ENCODE peak calls at places on chromosomes 3 and 15, in six cellular contexts. G, Y, C, U, P and B are unnamed samples.

GRCh38 chr15:101269479-101270223 is 7.6 kb downstream of the SELENOS start:
- DNase-seq in G (no peak), Y (no peak), C (no peak), U (no peak), P (peak; percentile 33), B (no peak)

GRCh38 chr15:30649952-30650929 is 24.3 kb downstream of the ARHGAP11B start:
- DNase-seq in G (no peak), Y (no peak), C (no peak), U (no peak), P (no peak), B (no peak)

GRCh38 chr3:30310251-30310954 is 296.0 kb upstream of the TGFBR2 start:
- DNase-seq in G (no peak), Y (no peak), C (no peak), U (no peak), P (no peak), B (no peak)

GRCh38 chr3:108493862-108494261 is 16.5 kb downstream of the MYH15 start:
- DNase-seq in G (no peak), Y (peak; percentile 33), C (no peak), U (no peak), P (peak; percentile 30), B (no peak)

GRCh38 chr3:187243933-187244564 is 46.8 kb downstream of the RTP1 start:
- DNase-seq in G (no peak), Y (no peak), C (no peak), U (no peak), P (no peak), B (no peak)

GRCh38 chr3:73046195-73046594 is 15.3 kb upstream of the EBLN2 start:
- DNase-seq in G (no peak), Y (no peak), C (no peak), U (no peak), P (no peak), B (no peak)

GRCh38 chr3:9161298-9161697 is 88.1 kb downstream of the SRGAP3 start:
- DNase-seq in G (no peak), Y (no peak), C (no peak), U (no peak), P (no peak), B (no peak)

GRCh38 chr15:21261396-21261964 is 178.8 kb downstream of the POTEB3 start:
- DNase-seq in G (no peak), Y (no peak), C (no peak), U (no peak), P (no peak), B (no peak)

GRCh38 chr15:79101866-79102581 is 11.4 kb upstream of the RASGRF1 start:
- DNase-seq in G (no peak), Y (no peak), C (no peak), U (no peak), P (no peak), B (no peak)

GRCh38 chr15:94196536-94196935 is 34.8 kb upstream of the MCTP2 start:
- DNase-seq in G (no peak), Y (no peak), C (no peak), U (no peak), P (no peak), B (no peak)

GRCh38 chr3:52820741-52821140 is 9.7 kb downstream of the ITIH4 start:
- DNase-seq in G (no peak), Y (peak; percentile 66), C (peak; percentile 24), U (no peak), P (peak; percentile 20), B (no peak)

GRCh38 chr15:76998661-76999285 is 3.8 kb downstream of the PSTPIP1 start:
- DNase-seq in G (no peak), Y (no peak), C (no peak), U (no peak), P (no peak), B (peak; percentile 63)

GRCh38 chr3:42804831-42805821 is 836 bp upstream of the HIGD1A start:
- DNase-seq in G (peak; percentile 62), Y (no peak), C (peak; percentile 35), U (peak; percentile 34), P (peak; percentile 31), B (peak; percentile 7)

GRCh38 chr3:28972921-28973320 is 307.9 kb upstream of the RBMS3 start:
- DNase-seq in G (no peak), Y (no peak), C (no peak), U (no peak), P (no peak), B (no peak)

GRCh38 chr15:51726302-51727073 is 11.0 kb downstream of the LYSMD2 start:
- DNase-seq in G (no peak), Y (no peak), C (peak; percentile 46), U (peak; percentile 46), P (peak; percentile 33), B (no peak)

GRCh38 chr3:44065311-44065710 is 176.4 kb upstream of the TOPAZ1 start:
- DNase-seq in G (peak; percentile 36), Y (no peak), C (no peak), U (no peak), P (peak; percentile 39), B (no peak)

GRCh38 chr3:36679384-36680200 is 84.8 kb downstream of the DCLK3 start:
- DNase-seq in G (no peak), Y (no peak), C (no peak), U (no peak), P (no peak), B (no peak)

GRCh38 chr3:184620101-184620798 is 58.7 kb downstream of the EPHB3 start:
- DNase-seq in G (no peak), Y (no peak), C (no peak), U (no peak), P (no peak), B (no peak)

GRCh38 chr3:159787191-159787590 is 201.4 kb upstream of the IL12A start:
- DNase-seq in G (no peak), Y (no peak), C (no peak), U (no peak), P (peak; percentile 34), B (no peak)

GRCh38 chr15:69997701-69998273 is 99.9 kb downstream of the TLE3 start:
- DNase-seq in G (peak; percentile 57), Y (no peak), C (no peak), U (no peak), P (peak; percentile 87), B (no peak)

GRCh38 chr3:165837058-165837525 is at the start of gene BCHE:
- DNase-seq in G (no peak), Y (no peak), C (peak; percentile 30), U (no peak), P (no peak), B (no peak)

GRCh38 chr3:146247906-146248305 is 3.0 kb downstream of the PLSCR4 start:
- DNase-seq in G (no peak), Y (no peak), C (no peak), U (no peak), P (no peak), B (no peak)
- H3K27ac ChIP-seq in G (no peak overlapping the region), Y (no peak overlapping the region), C (no peak overlapping the region), U (no peak overlapping the region), P (no peak overlapping the region), B (no peak overlapping the region)

GRCh38 chr3:177451277-177451880 is 254.1 kb upstream of the TBL1XR1 start:
- DNase-seq in G (no peak), Y (no peak), C (no peak), U (no peak), P (no peak), B (no peak)

GRCh38 chr3:177453087-177453844 is 256.0 kb upstream of the TBL1XR1 start:
- DNase-seq in G (no peak), Y (no peak), C (no peak), U (no peak), P (no peak), B (no peak)

GRCh38 chr3:177448987-177449975 is 252.0 kb upstream of the TBL1XR1 start:
- DNase-seq in G (no peak), Y (no peak), C (no peak), U (no peak), P (peak; percentile 65), B (peak; percentile 23)

GRCh38 chr3:177452487-177452886 is 255.2 kb upstream of the TBL1XR1 start:
- DNase-seq in G (no peak), Y (no peak), C (no peak), U (no peak), P (no peak), B (no peak)

GRCh38 chr3:177451940-177452484 is 254.7 kb upstream of the TBL1XR1 start:
- DNase-seq in G (no peak), Y (no peak), C (no peak), U (no peak), P (no peak), B (no peak)
- H3K9me3 ChIP-seq in G (no peaks in the 10 kb centered on the region), Y (no peaks in the 10 kb centered on the region), C (peaks cover 5% of the 10 kb centered on the region), U (no peaks in the 10 kb centered on the region), P (no peaks in the 10 kb centered on the region), B (no peaks in the 10 kb centered on the region)

GRCh38 chr15:54559405-54560064 is 581.3 kb downstream of the UNC13C start:
- DNase-seq in G (no peak), Y (no peak), C (no peak), U (no peak), P (no peak), B (no peak)

GRCh38 chr15:54560417-54560816 is 582.2 kb downstream of the UNC13C start:
- DNase-seq in G (no peak), Y (no peak), C (no peak), U (no peak), P (no peak), B (no peak)

GRCh38 chr15:54556231-54556630 is 578.0 kb downstream of the UNC13C start:
- DNase-seq in G (no peak), Y (no peak), C (no peak), U (no peak), P (no peak), B (no peak)
- H3K27ac ChIP-seq in G (no peak overlapping the region), Y (no peak overlapping the region), C (no peak overlapping the region), U (no peak overlapping the region), P (no peak overlapping the region), B (no peak overlapping the region)

DNA sequence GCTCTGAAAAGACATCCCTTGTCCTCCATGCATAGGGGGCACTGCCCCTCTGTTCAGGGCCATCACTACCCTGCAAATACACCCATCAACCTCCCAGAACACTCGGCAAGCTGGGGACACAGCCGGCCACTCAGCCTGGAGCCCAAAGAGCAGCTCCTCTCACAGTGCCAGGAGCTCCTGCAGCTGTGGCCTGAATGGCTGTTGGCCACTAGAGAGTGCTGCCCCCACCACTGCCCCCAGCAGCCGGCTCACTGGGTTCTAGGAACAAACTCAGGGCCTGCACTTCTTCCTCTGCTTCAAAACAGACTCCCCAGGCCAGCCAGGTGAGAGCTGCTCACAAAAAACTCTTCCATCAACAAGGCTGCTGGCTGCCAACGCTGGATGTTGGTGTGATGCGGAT is 90.1 kb downstream of the GABRB3 start:
- DNase-seq in G (no peak), Y (no peak), C (no peak), U (no peak), P (no peak), B (no peak)
- H3K9me3 ChIP-seq in G (no peaks in the 10 kb centered on the region), Y (no peaks in the 10 kb centered on the region), C (no peaks in the 10 kb centered on the region), U (no peaks in the 10 kb centered on the region), P (peaks cover 1% of the 10 kb centered on the region), B (no peaks in the 10 kb centered on the region)

GRCh38 chr3:100002599-100003350 is 111.5 kb downstream of the FILIP1L start:
- DNase-seq in G (peak; percentile 27), Y (peak; percentile 14), C (no peak), U (no peak), P (peak; percentile 95), B (no peak)
- H3K27ac ChIP-seq in G (peak overlapping the region; percentile 52), Y (no peak overlapping the region), C (no peak overlapping the region), U (no peak overlapping the region), P (peak overlapping the region; percentile 64), B (no peak overlapping the region)

GRCh38 chr3:142897807-142898206 is 8.9 kb upstream of the PCOLCE2 start:
- DNase-seq in G (no peak), Y (no peak), C (no peak), U (no peak), P (no peak), B (no peak)
- H3K9me3 ChIP-seq in G (no peaks in the 10 kb centered on the region), Y (no peaks in the 10 kb centered on the region), C (no peaks in the 10 kb centered on the region), U (no peaks in the 10 kb centered on the region), P (no peaks in the 10 kb centered on the region), B (no peaks in the 10 kb centered on the region)